ENCODE peak calls at places on chromosomes 11 and 22, in nine cellular contexts. B is mammary epithelial cell, Z is stomach, S is esophagus squamous epithelium, H is prostate gland, T is H9, Q is tibial nerve, A is RWPE2, M is colonic mucosa. R is an unnamed sample. For H3K9me3, the result is how much of the 10 kb centered on the place peaks cover.

GRCh38 chr11:12235945-12236743 is 125.8 kb downstream of the MICAL2 start:
- DNase-seq in B (peak), Z (peak), S (no peak), H (peak), T (no peak), Q (no peak), A (no peak), M (no peak), R (no peak)

GRCh38 chr11:11416502-11416901 is 63.5 kb upstream of the CSNK2A3 start:
- DNase-seq in B (peak), Z (no peak), S (no peak), H (no peak), T (no peak), Q (no peak), A (no peak), M (no peak), R (no peak)

GRCh38 chr11:17547051-17547577 is at the start of gene OTOG:
- DNase-seq in B (no peak), Z (no peak), S (no peak), H (no peak), T (peak), Q (no peak), A (no peak), M (no peak), R (peak)

GRCh38 chr22:44554411-44554810 is 56.4 kb upstream of the RTL6 start:
- DNase-seq in B (no peak), Z (no peak), S (no peak), H (no peak), T (no peak), Q (no peak), A (peak), M (no peak), R (no peak)

GRCh38 chr11:2647953-2648352 is 51.8 kb downstream of the KCNQ1OT1 start:
- DNase-seq in B (no peak), Z (no peak), S (no peak), H (no peak), T (no peak), Q (no peak), A (no peak), M (no peak), R (no peak)

GRCh38 chr11:134413334-134414035 is 1.4 kb upstream of the B3GAT1 start:
- DNase-seq in B (no peak), Z (no peak), S (no peak), H (no peak), T (peak), Q (no peak), A (no peak), M (no peak), R (no peak)

GRCh38 chr11:35142481-35143207 is 3.7 kb downstream of the CD44 start:
- DNase-seq in B (peak), Z (no peak), S (no peak), H (no peak), T (no peak), Q (no peak), A (no peak), M (peak), R (peak)

GRCh38 chr11:6755303-6755952 is 16.3 kb downstream of the OR2AG2 start:
- DNase-seq in B (peak), Z (peak), S (no peak), H (no peak), T (peak), Q (no peak), A (no peak), M (peak), R (no peak)

GRCh38 chr11:79482800-79483199 is 42.0 kb upstream of the TENM4 start:
- DNase-seq in B (no peak), Z (no peak), S (no peak), H (no peak), T (no peak), Q (no peak), A (no peak), M (no peak), R (no peak)

DNA sequence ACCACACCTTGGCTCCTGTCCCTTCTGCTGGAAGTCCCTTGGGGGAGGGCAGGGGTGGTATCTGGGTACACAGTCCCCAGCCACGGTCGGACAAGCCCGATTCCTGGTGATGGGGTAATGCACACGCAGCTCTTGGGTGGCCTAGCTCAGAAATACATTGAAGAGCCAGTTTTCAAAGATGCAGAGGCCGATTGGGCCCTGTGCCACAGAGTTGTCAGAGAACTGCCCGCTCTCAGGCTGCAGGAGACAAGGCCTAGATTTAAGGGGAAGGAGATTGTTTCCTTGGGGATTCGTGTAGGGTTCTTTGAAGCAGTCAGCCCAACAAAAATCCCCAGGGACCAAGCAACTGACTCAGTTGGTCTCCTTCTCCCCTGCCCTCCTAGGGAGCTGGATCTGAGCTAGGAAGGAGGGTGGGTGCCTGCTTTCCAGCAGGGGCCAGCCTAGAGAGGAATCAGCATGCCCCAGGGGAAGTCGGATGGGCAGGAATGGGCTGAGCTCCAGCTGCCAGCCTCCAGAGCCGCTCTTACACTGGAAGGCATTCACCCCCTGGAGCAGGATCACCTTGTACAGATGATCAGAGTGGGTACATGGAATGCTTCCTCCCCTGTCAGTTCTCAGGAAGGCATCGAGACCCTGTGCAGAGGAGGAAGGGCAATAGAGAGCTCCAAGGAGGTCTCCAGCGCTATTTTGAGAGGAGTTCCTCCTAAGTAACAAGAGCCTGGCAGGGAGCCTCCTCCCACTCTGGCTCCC is 3.3 kb upstream of the SCN4B start:
- DNase-seq in B (no peak), Z (no peak), S (no peak), H (no peak), T (no peak), Q (no peak), A (no peak), M (no peak), R (no peak)
- TF ChIP-seq CTCF in B (no peak), Z (no peak), S (no peak), H (no peak), T (no peak), Q (no peak), A (no peak), M (no peak), R (no peak)

GRCh38 chr11:37574361-37574760 is 976.3 kb upstream of the RAG2 start:
- DNase-seq in B (no peak), Z (no peak), S (no peak), H (no peak), T (no peak), Q (no peak), A (no peak), M (no peak), R (no peak)

GRCh38 chr11:37572491-37573171 is 974.6 kb upstream of the RAG2 start:
- DNase-seq in B (no peak), Z (no peak), S (no peak), H (no peak), T (no peak), Q (no peak), A (no peak), M (no peak), R (no peak)

DNA sequence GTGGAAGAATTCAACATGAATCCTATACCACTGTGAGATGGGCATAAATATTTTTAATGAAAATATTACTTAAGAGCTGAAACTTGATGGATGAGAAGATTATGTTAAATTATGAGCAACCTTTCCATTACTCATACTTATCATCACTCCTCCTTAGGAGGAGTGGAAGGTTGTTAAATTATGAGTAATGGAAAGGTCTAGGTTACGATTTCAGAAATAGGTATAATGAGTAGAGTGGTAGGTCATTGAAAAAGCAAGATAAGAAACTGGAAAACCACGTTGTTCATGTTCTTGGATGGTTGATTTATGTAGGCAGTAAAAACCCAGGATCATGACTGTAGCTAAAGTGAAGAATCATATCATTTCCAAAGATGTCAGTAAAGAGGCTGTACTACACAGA is 973.2 kb upstream of the RAG2 start:
- DNase-seq in B (peak), Z (no peak), S (no peak), H (no peak), T (no peak), Q (no peak), A (no peak), M (no peak), R (no peak)
- H3K9me3 ChIP-seq in B (under half), Z (under half), S (under half), H (under half), T (under half), Q (under half), A (under half), M (under half), R (under half)

DNA sequence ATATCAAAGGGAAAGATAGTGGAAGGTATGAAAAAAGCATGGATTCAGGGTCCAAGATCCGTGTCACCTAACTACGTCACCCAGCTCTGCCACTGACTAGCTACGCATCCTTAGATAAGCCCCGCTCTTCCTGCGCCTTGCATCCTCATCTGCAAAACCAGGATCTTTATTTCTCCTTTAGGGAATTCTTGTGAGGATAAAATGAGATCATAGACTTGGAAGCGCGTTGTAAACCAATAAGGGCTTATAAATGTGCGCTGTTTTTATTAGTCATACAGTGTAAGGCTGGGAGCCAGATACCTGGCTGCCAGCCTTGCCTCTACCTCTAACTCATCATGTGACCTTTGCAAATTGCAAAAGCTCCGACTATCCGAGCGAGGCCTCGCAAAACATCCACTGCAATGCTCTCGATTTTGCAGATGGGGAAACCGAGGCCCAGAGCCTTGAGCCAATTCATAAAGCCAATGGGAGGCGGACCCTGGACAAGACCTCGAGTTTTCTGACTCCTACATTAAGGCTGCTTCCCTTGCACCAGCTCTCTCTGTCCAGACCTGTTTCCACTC is 753 bp downstream of the PRPF19 start:
- DNase-seq in B (peak), Z (no peak), S (no peak), H (peak), T (no peak), Q (no peak), A (no peak), M (peak), R (peak)
- H3K27ac ChIP-seq in B (peak), Z (peak), S (peak), H (peak), T (no peak), Q (peak), A (peak), M (peak), R (peak)

GRCh38 chr11:60594998-60595637 is 79.9 kb downstream of the MS4A13 start:
- DNase-seq in B (no peak), Z (no peak), S (no peak), H (no peak), T (no peak), Q (no peak), A (no peak), M (no peak), R (no peak)

GRCh38 chr11:60589611-60590010 is 74.4 kb downstream of the MS4A13 start:
- DNase-seq in B (no peak), Z (no peak), S (no peak), H (no peak), T (no peak), Q (no peak), A (no peak), M (no peak), R (no peak)
- TF ChIP-seq CTCF in B (peak), Z (no peak), S (no peak), H (no peak), T (peak), Q (no peak), A (no peak), M (no peak), R (peak)

GRCh38 chr22:48783821-48784266 is 1043.8 kb downstream of the BRD1 start:
- DNase-seq in B (no peak), Z (no peak), S (no peak), H (no peak), T (no peak), Q (peak), A (no peak), M (no peak), R (no peak)
- H3K9me3 ChIP-seq in B (under half), Z (under half), S (under half), H (under half), T (under half), Q (under half), A (under half), M (under half), R (under half)

GRCh38 chr11:114147389-114148382 is 88.2 kb downstream of the ZBTB16 start:
- DNase-seq in B (no peak), Z (peak), S (no peak), H (no peak), T (no peak), Q (no peak), A (no peak), M (no peak), R (no peak)
- H3K27ac ChIP-seq in B (no peak), Z (peak), S (peak), H (peak), T (no peak), Q (peak), A (peak), M (no peak), R (no peak)

DNA sequence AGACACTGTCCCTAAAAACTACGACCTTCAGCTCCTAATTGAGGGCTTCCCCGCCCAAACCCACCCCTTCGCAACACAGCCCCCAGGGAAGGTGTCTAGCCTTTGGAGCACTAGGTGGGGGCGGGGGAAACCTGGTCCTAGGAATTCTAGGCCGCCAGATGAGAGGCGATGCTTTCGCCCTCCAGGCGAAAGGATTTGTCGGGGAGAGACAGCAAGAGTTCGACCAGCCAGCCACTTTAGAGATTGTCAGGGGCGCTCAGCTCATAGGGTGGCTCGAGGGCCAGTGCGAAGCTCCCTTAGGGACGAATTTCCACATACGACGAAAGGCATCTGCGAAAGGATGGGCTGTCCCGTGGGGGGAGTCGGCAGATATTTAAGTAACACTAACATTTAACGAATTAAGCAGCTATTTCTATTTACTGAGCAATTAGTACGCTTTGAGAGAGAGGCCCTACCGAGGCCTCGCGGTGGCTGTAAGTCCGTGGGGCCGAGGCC is 5.3 kb downstream of the CD248 start:
- DNase-seq in B (no peak), Z (no peak), S (no peak), H (no peak), T (no peak), Q (no peak), A (no peak), M (no peak), R (no peak)
- TF ChIP-seq CTCF in B (peak), Z (no peak), S (no peak), H (no peak), T (no peak), Q (no peak), A (no peak), M (peak), R (no peak)

GRCh38 chr11:100808904-100809491 is 121.9 kb downstream of the ARHGAP42 start:
- DNase-seq in B (peak), Z (no peak), S (no peak), H (no peak), T (no peak), Q (no peak), A (no peak), M (no peak), R (no peak)

GRCh38 chr11:100810666-100811065 is 123.6 kb downstream of the ARHGAP42 start:
- DNase-seq in B (no peak), Z (no peak), S (no peak), H (no peak), T (no peak), Q (no peak), A (no peak), M (no peak), R (no peak)

GRCh38 chr11:100810146-100810545 is 123.1 kb downstream of the ARHGAP42 start:
- DNase-seq in B (peak), Z (no peak), S (no peak), H (no peak), T (no peak), Q (no peak), A (no peak), M (no peak), R (no peak)

GRCh38 chr11:100801225-100801999 is 114.3 kb downstream of the ARHGAP42 start:
- DNase-seq in B (no peak), Z (no peak), S (no peak), H (no peak), T (no peak), Q (no peak), A (no peak), M (no peak), R (no peak)

GRCh38 chr11:100805509-100806199 is 118.6 kb downstream of the ARHGAP42 start:
- DNase-seq in B (peak), Z (no peak), S (no peak), H (no peak), T (no peak), Q (no peak), A (no peak), M (no peak), R (no peak)
- H3K9me3 ChIP-seq in B (under half), Z (under half), S (under half), H (under half), T (under half), Q (under half), A (under half), M (under half), R (under half)

DNA sequence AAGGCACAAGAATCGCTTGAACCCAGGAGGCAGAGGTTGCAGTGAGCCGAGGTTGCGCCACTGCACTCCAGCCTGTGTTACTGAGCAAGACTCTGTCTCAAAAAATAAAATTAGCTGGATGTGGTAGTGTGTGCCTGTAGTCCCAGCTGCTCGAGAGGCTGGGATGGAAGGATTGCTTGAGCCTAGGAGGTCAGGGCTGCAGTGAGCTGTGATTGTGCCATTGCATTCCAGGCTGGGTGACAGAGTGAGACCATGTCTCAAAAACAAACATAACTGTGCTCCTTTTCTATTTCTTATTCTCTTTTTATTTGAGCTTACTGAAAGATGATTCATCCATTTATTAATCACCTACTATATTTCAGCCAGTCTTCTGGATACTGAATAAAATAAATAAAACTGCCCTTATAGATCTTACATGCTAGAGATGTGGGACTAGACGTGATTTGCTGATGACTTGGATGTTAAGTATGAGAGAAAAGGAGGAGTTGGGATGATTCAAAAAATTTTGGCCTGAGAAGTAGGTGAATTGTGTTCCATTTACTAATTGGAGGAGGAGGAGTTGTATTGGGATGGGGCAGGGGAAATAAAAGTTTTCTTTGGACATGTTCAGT is 18.0 kb downstream of the PAAF1 start:
- DNase-seq in B (peak), Z (no peak), S (no peak), H (no peak), T (no peak), Q (no peak), A (no peak), M (no peak), R (no peak)
- H3K27ac ChIP-seq in B (no peak), Z (no peak), S (no peak), H (no peak), T (no peak), Q (no peak), A (peak), M (no peak), R (no peak)

GRCh38 chr11:45089845-45090499 is 56.5 kb upstream of the PRDM11 start:
- DNase-seq in B (peak), Z (no peak), S (no peak), H (no peak), T (peak), Q (no peak), A (no peak), M (no peak), R (no peak)
- TF ChIP-seq CTCF in B (peak), Z (no peak), S (peak), H (no peak), T (peak), Q (no peak), A (peak), M (no peak), R (no peak)

R was measured in PC-9.